ENCODE peak calls at places on chromosomes 2 and 18, in seven cellular contexts. M is transverse colon; V is H9; X is IMR-90; R is tibial nerve; L is thoracic aorta; N is CD8-positive, alpha-beta T cell. W is an unnamed sample.

GRCh38 chr2:202165945-202166344 is 72.5 kb downstream of the SUMO1 start:
- DNase-seq in M (no peak), V (no peak), X (peak; percentile 54), R (no peak), L (no peak), N (no peak), W (no peak)

GRCh38 chr18:35593859-35594258 is 12.3 kb downstream of the GALNT1 start:
- DNase-seq in M (no peak), V (no peak), X (no peak), R (no peak), L (no peak), N (no peak), W (no peak)

GRCh38 chr18:36350839-36351474 is 53.4 kb downstream of the FHOD3 start:
- DNase-seq in M (no peak), V (no peak), X (no peak), R (no peak), L (no peak), N (no peak), W (no peak)

GRCh38 chr2:238703436-238703835 is 144.4 kb upstream of the TWIST2 start:
- DNase-seq in M (no peak), V (no peak), X (no peak), R (peak; percentile 1), L (no peak), N (no peak), W (no peak)

GRCh38 chr2:161090401-161090800 is 69.8 kb upstream of the TANK start:
- DNase-seq in M (peak; percentile 17), V (no peak), X (peak; percentile 12), R (no peak), L (no peak), N (peak; percentile 12), W (no peak)

GRCh38 chr2:236109061-236109460 is 59.1 kb downstream of the GBX2 start:
- DNase-seq in M (no peak), V (peak; percentile 24), X (no peak), R (no peak), L (no peak), N (no peak), W (no peak)

GRCh38 chr2:110650346-110650745 is 27.5 kb downstream of the BUB1 start:
- DNase-seq in M (no peak), V (no peak), X (no peak), R (no peak), L (no peak), N (no peak), W (no peak)

GRCh38 chr2:163187995-163188655 is 349.6 kb upstream of the KCNH7 start:
- DNase-seq in M (no peak), V (no peak), X (no peak), R (no peak), L (no peak), N (no peak), W (no peak)

GRCh38 chr2:204180671-204181070 is 244.1 kb downstream of the ICOS start:
- DNase-seq in M (no peak), V (no peak), X (no peak), R (no peak), L (no peak), N (no peak), W (peak; percentile 46)

GRCh38 chr18:12946549-12947354 is 1.1 kb upstream of the SEH1L start:
- DNase-seq in M (peak; percentile 47), V (peak; percentile 62), X (peak; percentile 89), R (peak; percentile 34), L (no peak), N (no peak), W (no peak)

GRCh38 chr2:10947005-10947440 is 35.3 kb downstream of the KCNF1 start:
- DNase-seq in M (no peak), V (no peak), X (peak; percentile 51), R (no peak), L (no peak), N (no peak), W (no peak)

GRCh38 chr2:65417509-65418085 is 14.8 kb downstream of the SPRED2 start:
- DNase-seq in M (no peak), V (no peak), X (no peak), R (no peak), L (no peak), N (no peak), W (no peak)

GRCh38 chr2:97968228-97968627 is 27.5 kb downstream of the TMEM131 start:
- DNase-seq in M (no peak), V (no peak), X (no peak), R (no peak), L (no peak), N (no peak), W (no peak)

GRCh38 chr2:97967216-97967592 is 28.5 kb downstream of the TMEM131 start:
- DNase-seq in M (no peak), V (no peak), X (no peak), R (no peak), L (no peak), N (no peak), W (no peak)

GRCh38 chr2:97963880-97964279 is 31.9 kb downstream of the TMEM131 start:
- DNase-seq in M (no peak), V (no peak), X (peak; percentile 20), R (no peak), L (no peak), N (no peak), W (no peak)

GRCh38 chr2:97965146-97965545 is 30.6 kb downstream of the TMEM131 start:
- DNase-seq in M (peak; percentile 52), V (no peak), X (no peak), R (no peak), L (no peak), N (no peak), W (no peak)

GRCh38 chr2:97966545-97967215 is 29.1 kb downstream of the TMEM131 start:
- DNase-seq in M (no peak), V (no peak), X (peak; percentile 27), R (no peak), L (no peak), N (no peak), W (no peak)
- H3K4me1 ChIP-seq in M (peaks cover 55% of the 10 kb centered on the region), V (no peaks in the 10 kb centered on the region), X (peaks cover 8% of the 10 kb centered on the region), R (no peaks in the 10 kb centered on the region), L (peaks cover 26% of the 10 kb centered on the region), N (peaks cover 7% of the 10 kb centered on the region), W (peaks cover 43% of the 10 kb centered on the region)

GRCh38 chr18:46405832-46406538 is 251.0 kb downstream of the LOXHD1 start:
- DNase-seq in M (no peak), V (no peak), X (no peak), R (no peak), L (no peak), N (no peak), W (no peak)

GRCh38 chr18:46406539-46406932 is 250.5 kb downstream of the LOXHD1 start:
- DNase-seq in M (no peak), V (no peak), X (no peak), R (no peak), L (no peak), N (no peak), W (no peak)

GRCh38 chr18:46407471-46408166 is 249.4 kb downstream of the LOXHD1 start:
- DNase-seq in M (no peak), V (no peak), X (peak; percentile 49), R (no peak), L (peak; percentile 9), N (no peak), W (no peak)

GRCh38 chr18:46411191-46411590 is 245.8 kb downstream of the LOXHD1 start:
- DNase-seq in M (no peak), V (no peak), X (no peak), R (no peak), L (no peak), N (no peak), W (no peak)

DNA sequence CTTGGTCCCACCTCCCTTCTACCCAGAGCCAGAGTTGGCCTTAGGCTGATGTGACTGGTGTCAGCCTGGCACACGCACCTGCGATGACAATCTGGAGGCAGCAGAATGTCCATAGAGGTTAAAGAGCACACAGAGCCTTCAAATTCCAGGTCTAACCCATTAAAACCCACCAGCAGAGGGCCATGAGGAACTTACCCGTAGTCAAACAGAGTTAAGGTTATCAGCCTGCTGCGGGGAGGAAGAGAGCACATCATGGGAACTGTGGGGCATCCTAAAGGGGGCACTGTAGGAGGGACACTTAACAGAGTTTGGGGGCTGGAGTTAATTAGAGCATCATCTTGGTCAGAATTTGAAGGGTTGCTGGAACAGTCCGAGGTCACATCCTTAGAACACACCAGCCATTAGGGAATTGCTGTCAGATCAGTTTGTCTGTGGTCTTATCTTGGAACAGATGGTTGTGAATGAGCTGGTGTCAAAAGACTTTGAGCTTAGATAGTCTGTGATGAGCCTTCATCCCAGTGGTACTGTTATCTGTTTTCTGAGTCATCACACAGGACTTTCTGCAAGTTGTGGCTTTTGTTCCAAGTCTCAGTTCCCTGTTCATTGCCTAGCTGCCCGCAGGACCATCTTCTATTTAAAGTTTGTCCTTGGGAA is 248.6 kb downstream of the LOXHD1 start:
- DNase-seq in M (no peak), V (peak; percentile 68), X (no peak), R (no peak), L (no peak), N (no peak), W (no peak)
- H3K4me1 ChIP-seq in M (peaks cover 14% of the 10 kb centered on the region), V (peaks cover 13% of the 10 kb centered on the region), X (no peaks in the 10 kb centered on the region), R (no peaks in the 10 kb centered on the region), L (peaks cover 46% of the 10 kb centered on the region), N (no peaks in the 10 kb centered on the region), W (peaks cover 11% of the 10 kb centered on the region)

DNA sequence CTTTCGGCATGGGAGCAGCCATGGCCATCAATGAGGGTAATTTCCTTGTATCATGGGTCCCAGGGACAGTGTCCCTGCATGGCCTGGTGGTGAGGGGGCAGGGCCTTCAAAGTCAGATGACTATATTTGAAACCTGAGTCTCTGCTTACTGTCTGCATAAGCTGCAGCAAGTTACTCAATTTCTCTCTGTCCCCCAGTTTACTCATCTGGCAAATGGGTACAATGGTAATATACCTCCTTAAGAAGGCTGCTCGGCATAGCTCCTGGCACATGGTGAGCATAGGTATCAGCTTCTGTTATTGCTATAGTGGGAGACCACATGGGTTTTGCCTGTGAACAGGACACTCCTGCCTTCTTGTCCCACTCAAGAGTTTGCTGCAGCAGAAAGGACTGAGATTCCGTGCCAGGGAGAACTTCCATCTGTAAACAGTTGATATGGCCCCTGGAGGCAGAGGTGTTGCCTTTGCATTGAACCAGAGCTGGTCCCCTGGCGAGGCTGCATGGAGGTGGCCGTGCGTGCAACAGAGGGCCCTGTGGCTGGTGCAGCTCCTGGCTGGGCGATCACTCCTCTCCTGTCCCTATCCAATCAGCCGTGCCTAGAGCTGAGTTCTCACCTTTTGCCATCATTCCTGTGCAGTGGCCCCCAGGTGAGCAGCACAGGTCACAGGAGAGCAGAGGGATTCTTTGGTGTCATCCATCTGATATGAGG is 22.7 kb upstream of the IGFBP5 start:
- DNase-seq in M (no peak), V (no peak), X (no peak), R (no peak), L (no peak), N (no peak), W (no peak)
- H3K4me1 ChIP-seq in M (no peaks in the 10 kb centered on the region), V (no peaks in the 10 kb centered on the region), X (peaks cover 10% of the 10 kb centered on the region), R (no peaks in the 10 kb centered on the region), L (peaks cover 14% of the 10 kb centered on the region), N (no peaks in the 10 kb centered on the region), W (no peaks in the 10 kb centered on the region)

GRCh38 chr2:197138513-197138912 is 172.1 kb downstream of the ANKRD44 start:
- DNase-seq in M (no peak), V (no peak), X (no peak), R (no peak), L (no peak), N (no peak), W (no peak)

GRCh38 chr2:197137826-197138480 is 172.6 kb downstream of the ANKRD44 start:
- DNase-seq in M (no peak), V (no peak), X (no peak), R (no peak), L (no peak), N (no peak), W (no peak)

GRCh38 chr2:197137234-197137633 is 173.3 kb downstream of the ANKRD44 start:
- DNase-seq in M (no peak), V (no peak), X (peak; percentile 77), R (no peak), L (no peak), N (no peak), W (no peak)

GRCh38 chr2:197135806-197136205 is 174.8 kb downstream of the ANKRD44 start:
- DNase-seq in M (no peak), V (peak; percentile 31), X (no peak), R (no peak), L (no peak), N (no peak), W (no peak)

GRCh38 chr2:197136452-197136851 is 174.1 kb downstream of the ANKRD44 start:
- DNase-seq in M (no peak), V (no peak), X (no peak), R (no peak), L (no peak), N (no peak), W (no peak)
- H3K4me1 ChIP-seq in M (peaks cover 11% of the 10 kb centered on the region), V (no peaks in the 10 kb centered on the region), X (peaks cover 9% of the 10 kb centered on the region), R (no peaks in the 10 kb centered on the region), L (peaks cover 34% of the 10 kb centered on the region), N (peaks cover 89% of the 10 kb centered on the region), W (peaks cover 24% of the 10 kb centered on the region)